ENCODE peak calls at places on chromosomes 4 and X, in ten cellular contexts. Z is type B pancreatic cell; R is central memory CD4-positive, alpha-beta T cell; X is HS-5; D is NCI-H526; Q is amniotic stem cell; B is activated CD4-positive, alpha-beta T cell treated with anti-CD3 and anti-CD28 coated beads for 24 hours; T is BJ; E is T-helper 2 cell treated with Interferon-gamma antibody and Interleukin-4, amounts not matched to agents 5 μg/mL and 100 μg/mL, for 36 hours; L is GM20000. W is an unnamed sample.

GRCh38 chr4:151304755-151305154 is 20.6 kb downstream of the SH3D19 start:
- DNase-seq in T (no peak), L (no peak), Q (no peak), E (no peak), R (no peak), X (no peak), B (no peak), D (peak), Z (no peak), W (no peak)

GRCh38 chr4:153204247-153205027 is at the start of gene TRIM2:
- DNase-seq in R (no peak), D (peak), T (no peak), X (no peak), B (no peak), L (no peak), Z (no peak), Q (no peak), E (no peak), W (peak)

GRCh38 chr4:99633772-99634171 is 23.9 kb downstream of the C4orf54 start:
- DNase-seq in X (no peak), Z (no peak), D (no peak), Q (no peak), E (no peak), T (no peak), L (no peak), B (no peak), R (no peak), W (no peak)

GRCh38 chrX:41553688-41554087 is 106.5 kb downstream of the NYX start:
- DNase-seq in T (no peak), Z (no peak), Q (no peak), B (no peak), L (no peak), D (no peak), X (no peak), E (no peak), R (no peak), W (no peak)

GRCh38 chrX:39492495-39493162 is 605.1 kb downstream of the BCOR start:
- DNase-seq in T (no peak), D (no peak), R (no peak), Z (no peak), X (no peak), Q (no peak), L (no peak), B (no peak), E (no peak), W (no peak)

GRCh38 chr4:86484241-86484640 is 109.9 kb upstream of the PTPN13 start:
- DNase-seq in Q (no peak), E (no peak), L (no peak), D (no peak), X (no peak), R (no peak), Z (no peak), T (no peak), B (no peak), W (no peak)

GRCh38 chr4:186624951-186625350 is 69.6 kb upstream of the MTNR1A start:
- DNase-seq in B (no peak), E (no peak), T (peak), D (no peak), L (no peak), Z (no peak), X (no peak), R (no peak), Q (peak), W (no peak)

GRCh38 chr4:108937066-108937465 is 174.2 kb upstream of the ETNPPL start:
- DNase-seq in L (no peak), B (no peak), Z (no peak), D (no peak), E (no peak), R (no peak), T (no peak), Q (no peak), X (no peak), W (no peak)

GRCh38 chrX:100924370-100924769 is 4.3 kb downstream of the XKRX start:
- DNase-seq in E (no peak), L (no peak), T (no peak), Q (no peak), X (no peak), D (no peak), Z (no peak), B (no peak), R (no peak), W (no peak)

GRCh38 chrX:21883258-21883657 is 27.5 kb downstream of the YY2 start:
- DNase-seq in Q (no peak), Z (no peak), D (no peak), B (no peak), E (no peak), T (no peak), R (no peak), L (no peak), X (no peak), W (no peak)

GRCh38 chr4:107760281-107760947 is 40.4 kb upstream of the PAPSS1 start:
- DNase-seq in B (no peak), E (no peak), Q (no peak), D (no peak), X (no peak), R (no peak), T (no peak), Z (no peak), L (no peak), W (no peak)

GRCh38 chr4:34323549-34324325 is 1920.6 kb downstream of the ARAP2 start:
- DNase-seq in B (no peak), D (no peak), Z (no peak), R (no peak), T (no peak), X (no peak), Q (no peak), L (no peak), E (no peak), W (no peak)

GRCh38 chrX:123731987-123732678 is 719 bp downstream of the THOC2 start:
- DNase-seq in E (peak), B (no peak), L (no peak), D (peak), T (no peak), Q (no peak), R (no peak), Z (no peak), X (no peak), W (peak)

GRCh38 chr4:91373546-91373945 is 930.2 kb upstream of the GRID2 start:
- DNase-seq in Z (no peak), B (no peak), Q (no peak), R (no peak), T (no peak), L (no peak), D (no peak), X (no peak), E (no peak), W (no peak)

GRCh38 chr4:188154668-188155423 is 15.6 kb downstream of the TRIML1 start:
- DNase-seq in R (no peak), Q (no peak), E (no peak), Z (no peak), B (no peak), X (no peak), D (peak), T (no peak), L (no peak), W (no peak)

GRCh38 chr4:25358515-25359275 is 18.4 kb upstream of the ANAPC4 start:
- DNase-seq in T (no peak), Z (no peak), X (no peak), L (no peak), Q (no peak), R (no peak), E (no peak), B (no peak), D (no peak), W (no peak)

GRCh38 chr4:18934197-18934596 is 912.6 kb upstream of the LCORL start:
- DNase-seq in X (no peak), D (peak), B (no peak), Q (no peak), E (no peak), R (no peak), Z (no peak), T (no peak), L (no peak), W (no peak)

GRCh38 chrX:131633285-131633917 is 89.5 kb downstream of the OR13H1 start:
- DNase-seq in Z (peak), T (no peak), Q (peak), X (no peak), R (peak), L (peak), D (peak), E (peak), B (peak), W (peak)

GRCh38 chrX:149505671-149506070 is 565 bp upstream of the IDS start:
- DNase-seq in T (no peak), L (no peak), D (no peak), Z (no peak), E (no peak), X (no peak), B (no peak), Q (no peak), R (no peak), W (no peak)

GRCh38 chr4:174217273-174218126 is 66.0 kb downstream of the FBXO8 start:
- DNase-seq in L (no peak), E (peak), B (no peak), D (peak), R (peak), Q (peak), Z (no peak), X (no peak), T (peak), W (no peak)

GRCh38 chr4:82515705-82516104 is 46.1 kb downstream of the TMEM150C start:
- DNase-seq in Q (peak), L (no peak), Z (no peak), T (peak), X (no peak), E (no peak), D (no peak), B (no peak), R (no peak), W (peak)

GRCh38 chr4:100497729-100498250 is 20.0 kb downstream of the EMCN start:
- DNase-seq in Q (no peak), X (no peak), B (no peak), Z (no peak), R (no peak), E (no peak), T (no peak), L (no peak), D (peak), W (no peak)

GRCh38 chr4:19478791-19479190 is 772.9 kb upstream of the SLIT2 start:
- DNase-seq in D (no peak), Q (no peak), R (no peak), B (no peak), L (no peak), X (no peak), Z (no peak), T (no peak), E (no peak), W (no peak)

GRCh38 chr4:38151870-38152269 is 191.7 kb downstream of the PTTG2 start:
- DNase-seq in D (no peak), Q (no peak), B (no peak), X (no peak), Z (no peak), L (no peak), R (no peak), T (no peak), E (no peak), W (no peak)

GRCh38 chr4:177640864-177641263 is 198.6 kb upstream of the AGA start:
- DNase-seq in Z (no peak), L (no peak), E (no peak), B (no peak), D (no peak), X (no peak), T (no peak), R (no peak), Q (no peak), W (no peak)

GRCh38 chr4:6892190-6892908 is 17.3 kb upstream of the TBC1D14 start:
- DNase-seq in D (peak), Q (no peak), L (peak), T (no peak), R (peak), Z (no peak), X (no peak), B (no peak), E (peak), W (no peak)

GRCh38 chr4:71133491-71133890 is 140.0 kb downstream of the DCK start:
- DNase-seq in T (no peak), X (no peak), D (no peak), E (no peak), Z (no peak), L (no peak), R (no peak), B (no peak), Q (no peak), W (no peak)

GRCh38 chr4:8328456-8328855 is 58.9 kb downstream of the HTRA3 start:
- DNase-seq in Q (no peak), X (no peak), T (no peak), Z (no peak), B (no peak), D (no peak), E (no peak), L (no peak), R (no peak), W (no peak)

GRCh38 chrX:128698528-128698927 is 646.3 kb upstream of the ACTRT1 start:
- DNase-seq in B (no peak), E (no peak), D (no peak), Z (no peak), R (no peak), X (no peak), L (no peak), T (no peak), Q (no peak), W (no peak)

GRCh38 chrX:47608130-47608810 is 11.4 kb downstream of the SYN1 start:
- DNase-seq in D (no peak), E (no peak), R (no peak), X (no peak), B (no peak), Z (no peak), T (no peak), L (no peak), Q (no peak), W (no peak)

GRCh38 chr4:44016582-44017421 is 431.8 kb downstream of the KCTD8 start:
- DNase-seq in B (no peak), E (no peak), L (no peak), X (no peak), Z (no peak), T (no peak), R (no peak), D (no peak), Q (no peak), W (no peak)

GRCh38 chrX:69503228-69503834 is 795 bp upstream of the NALF2 start:
- DNase-seq in T (no peak), Z (no peak), D (peak), X (no peak), Q (no peak), L (no peak), R (no peak), E (no peak), B (no peak), W (peak)

GRCh38 chr4:73690051-73690744 is 50.2 kb upstream of the CXCL8 start:
- DNase-seq in B (no peak), R (no peak), E (no peak), Z (no peak), T (no peak), D (no peak), L (no peak), Q (no peak), X (no peak), W (no peak)

GRCh38 chr4:75254745-75255144 is 259.5 kb downstream of the RCHY1 start:
- DNase-seq in T (no peak), Q (no peak), B (no peak), X (no peak), E (no peak), D (no peak), Z (no peak), R (no peak), L (no peak), W (no peak)

W was measured in amygdala.